ENCODE peak calls at places on chromosomes 4 and X, in eight cellular contexts. F is CD8-positive, alpha-beta T cell; M is fibroblast of mammary gland; D is foreskin fibroblast; J is tibial artery; K is astrocyte of the spinal cord; V is IMR-90; Y is AG04450. Q is an unnamed sample.
A peak's percentile ranks its signal among the peaks of the same experiment; 100 is the strongest.

GRCh38 chr4:105843941-105844340 is 51.3 kb upstream of the NPNT start:
- DNase-seq in F (no peak), M (no peak), D (no peak), J (no peak), K (no peak), V (no peak), Y (no peak), Q (peak; percentile 4)

GRCh38 chr4:74104145-74104544 is 5.2 kb upstream of the CXCL2 start:
- DNase-seq in F (no peak), M (no peak), D (no peak), J (no peak), K (no peak), V (no peak), Y (no peak), Q (no peak)

GRCh38 chrX:130216312-130216711 is 44.5 kb downstream of the RAB33A start:
- DNase-seq in F (no peak), M (peak; percentile 26), D (peak; percentile 6), J (no peak), K (no peak), V (peak; percentile 8), Y (no peak), Q (no peak)

GRCh38 chrX:119708936-119709335 is 16.0 kb upstream of the SEPTIN6 start:
- DNase-seq in F (no peak), M (peak; percentile 64), D (peak; percentile 68), J (no peak), K (no peak), V (peak; percentile 29), Y (no peak), Q (no peak)

GRCh38 chr4:8589831-8590545 is 2.6 kb upstream of the CPZ start:
- DNase-seq in F (no peak), M (no peak), D (peak; percentile 8), J (no peak), K (peak; percentile 79), V (peak; percentile 40), Y (no peak), Q (peak; percentile 70)

GRCh38 chr4:122003335-122003734 is 51.5 kb upstream of the TRPC3 start:
- DNase-seq in F (no peak), M (peak; percentile 52), D (peak; percentile 37), J (no peak), K (no peak), V (no peak), Y (no peak), Q (no peak)

GRCh38 chrX:53421772-53422090 is 723 bp downstream of the SMC1A start:
- DNase-seq in F (no peak), M (no peak), D (no peak), J (no peak), K (no peak), V (no peak), Y (no peak), Q (no peak)

GRCh38 chr4:181968371-181968770 is 274.8 kb upstream of the TENM3 start:
- DNase-seq in F (no peak), M (peak; percentile 57), D (peak; percentile 43), J (no peak), K (peak; percentile 83), V (peak; percentile 83), Y (peak; percentile 44), Q (no peak)

GRCh38 chr4:144171697-144172096 is 31.2 kb upstream of the GYPA start:
- DNase-seq in F (no peak), M (no peak), D (no peak), J (no peak), K (no peak), V (no peak), Y (no peak), Q (no peak)

GRCh38 chr4:117983541-117984451 is 50.5 kb upstream of the NDST3 start:
- DNase-seq in F (no peak), M (no peak), D (no peak), J (no peak), K (peak; percentile 78), V (peak; percentile 0), Y (no peak), Q (no peak)

GRCh38 chrX:19750028-19750786 is 137.2 kb downstream of the SH3KBP1 start:
- DNase-seq in F (no peak), M (peak; percentile 24), D (no peak), J (no peak), K (no peak), V (no peak), Y (no peak), Q (no peak)

GRCh38 chr4:72312032-72312650 is 256.9 kb downstream of the ADAMTS3 start:
- DNase-seq in F (no peak), M (peak; percentile 95), D (peak; percentile 95), J (peak; percentile 85), K (peak; percentile 97), V (peak; percentile 89), Y (peak; percentile 61), Q (peak; percentile 81)

GRCh38 chr4:108068422-108068821 is 78.7 kb downstream of the HADH start:
- DNase-seq in F (no peak), M (peak; percentile 71), D (peak; percentile 73), J (no peak), K (peak; percentile 21), V (no peak), Y (no peak), Q (peak; percentile 31)

GRCh38 chr4:133801858-133802257 is 399.7 kb downstream of the PABPC4L start:
- DNase-seq in F (no peak), M (no peak), D (no peak), J (no peak), K (peak; percentile 16), V (no peak), Y (no peak), Q (no peak)

GRCh38 chr4:80035336-80035735 is 37.7 kb downstream of the ANTXR2 start:
- DNase-seq in F (no peak), M (no peak), D (no peak), J (no peak), K (no peak), V (no peak), Y (no peak), Q (no peak)

GRCh38 chr4:140426610-140427103 is 791 bp downstream of the CLGN start:
- DNase-seq in F (no peak), M (no peak), D (no peak), J (no peak), K (peak; percentile 18), V (no peak), Y (no peak), Q (no peak)

GRCh38 chrX:127457161-127457560 is 595.0 kb downstream of the ACTRT1 start:
- DNase-seq in F (no peak), M (no peak), D (no peak), J (no peak), K (no peak), V (no peak), Y (no peak), Q (no peak)

DNA sequence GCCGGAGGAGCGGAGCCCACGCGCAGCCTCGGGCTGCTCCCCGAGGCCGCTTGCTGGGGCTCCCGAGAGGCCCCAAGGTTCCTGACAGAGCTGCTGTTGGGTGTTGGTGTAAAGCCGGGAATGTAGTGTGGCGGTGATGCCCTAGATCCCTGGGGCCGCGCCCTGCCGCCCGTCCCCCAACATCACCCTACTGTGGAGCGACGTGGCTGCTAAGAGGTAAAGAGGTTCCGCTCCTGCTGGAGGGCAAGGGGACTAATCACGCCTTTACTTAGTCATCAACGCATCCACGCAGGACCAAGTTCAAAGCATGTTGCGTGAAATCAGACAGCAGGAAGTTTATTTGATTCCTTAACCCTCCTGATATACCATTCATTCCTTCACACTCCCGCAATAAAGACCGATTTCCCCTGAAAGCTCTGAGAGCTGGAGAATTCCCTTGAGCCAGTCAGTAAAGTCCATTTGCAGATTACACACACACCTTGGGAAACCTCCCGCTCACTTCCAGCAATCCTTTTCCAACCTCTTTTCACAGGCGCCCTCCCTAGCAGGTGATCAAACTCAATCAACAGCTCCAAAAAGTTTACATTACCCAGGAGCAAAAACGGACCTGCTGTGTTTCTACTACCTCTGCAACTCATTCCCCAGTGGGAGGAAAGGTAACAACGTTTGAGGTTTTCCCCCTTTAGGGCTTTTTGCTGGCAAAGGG is 578 bp upstream of the GABRA2 start:
- DNase-seq in F (no peak), M (no peak), D (no peak), J (no peak), K (no peak), V (no peak), Y (no peak), Q (no peak)
- H3K4me3 ChIP-seq in F (no peak overlapping the region), M (no peak overlapping the region), D (no peak overlapping the region), J (peak overlapping the region; percentile 37), K (no peak overlapping the region), V (peak overlapping the region; percentile 7), Y (peak overlapping the region; percentile 39), Q (no peak overlapping the region)

DNA sequence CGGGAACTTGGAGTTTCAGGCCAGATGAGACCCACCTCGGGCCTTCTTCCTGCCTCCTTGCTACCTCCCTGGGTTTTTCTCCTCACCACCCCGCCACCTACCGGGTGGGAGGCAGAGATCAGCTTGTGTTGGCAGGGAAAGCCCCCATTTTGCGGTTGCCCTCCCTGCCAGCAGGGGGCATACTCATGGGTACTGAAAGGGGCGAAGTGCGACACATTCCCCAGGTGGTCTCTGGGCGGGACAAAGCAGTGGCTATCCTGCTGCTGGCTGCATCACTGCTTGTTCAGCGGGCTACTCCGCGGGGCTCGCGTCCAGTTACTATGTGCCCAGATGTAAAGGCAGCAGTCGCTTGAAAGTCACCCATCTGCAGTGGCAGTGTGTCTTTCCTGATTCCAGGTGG is 330.3 kb downstream of the PDHA2 start:
- DNase-seq in F (no peak), M (no peak), D (no peak), J (no peak), K (no peak), V (no peak), Y (no peak), Q (no peak)
- TF ChIP-seq CTCF in F (no peak), M (no peak), D (no peak), J (no peak), K (peak; percentile 6), V (no peak), Y (no peak), Q (no peak)

DNA sequence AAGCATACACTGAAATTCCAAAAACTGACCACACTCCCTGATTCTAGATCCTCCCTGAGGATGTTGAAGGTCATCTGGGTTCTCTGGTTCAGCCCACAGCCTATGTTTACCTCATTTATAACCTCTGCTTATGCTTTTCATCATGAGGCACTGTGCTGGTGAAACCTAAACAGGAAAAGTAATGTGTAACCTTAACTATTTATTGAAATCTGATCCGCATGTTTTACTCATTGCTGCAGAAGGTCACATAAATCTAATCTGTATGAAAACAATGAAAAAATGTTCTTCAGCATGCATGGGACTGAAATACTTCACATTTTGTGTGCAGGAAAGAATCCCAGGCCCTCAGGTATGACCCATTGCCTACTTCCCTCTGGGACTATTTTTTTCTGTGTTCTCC is 30.3 kb downstream of the UCHL1 start:
- DNase-seq in F (no peak), M (peak; percentile 5), D (peak; percentile 15), J (no peak), K (no peak), V (peak; percentile 48), Y (peak; percentile 16), Q (no peak)
- H3K4me3 ChIP-seq in F (no peak overlapping the region), M (no peak overlapping the region), D (no peak overlapping the region), J (no peak overlapping the region), K (no peak overlapping the region), V (no peak overlapping the region), Y (no peak overlapping the region), Q (no peak overlapping the region)

DNA sequence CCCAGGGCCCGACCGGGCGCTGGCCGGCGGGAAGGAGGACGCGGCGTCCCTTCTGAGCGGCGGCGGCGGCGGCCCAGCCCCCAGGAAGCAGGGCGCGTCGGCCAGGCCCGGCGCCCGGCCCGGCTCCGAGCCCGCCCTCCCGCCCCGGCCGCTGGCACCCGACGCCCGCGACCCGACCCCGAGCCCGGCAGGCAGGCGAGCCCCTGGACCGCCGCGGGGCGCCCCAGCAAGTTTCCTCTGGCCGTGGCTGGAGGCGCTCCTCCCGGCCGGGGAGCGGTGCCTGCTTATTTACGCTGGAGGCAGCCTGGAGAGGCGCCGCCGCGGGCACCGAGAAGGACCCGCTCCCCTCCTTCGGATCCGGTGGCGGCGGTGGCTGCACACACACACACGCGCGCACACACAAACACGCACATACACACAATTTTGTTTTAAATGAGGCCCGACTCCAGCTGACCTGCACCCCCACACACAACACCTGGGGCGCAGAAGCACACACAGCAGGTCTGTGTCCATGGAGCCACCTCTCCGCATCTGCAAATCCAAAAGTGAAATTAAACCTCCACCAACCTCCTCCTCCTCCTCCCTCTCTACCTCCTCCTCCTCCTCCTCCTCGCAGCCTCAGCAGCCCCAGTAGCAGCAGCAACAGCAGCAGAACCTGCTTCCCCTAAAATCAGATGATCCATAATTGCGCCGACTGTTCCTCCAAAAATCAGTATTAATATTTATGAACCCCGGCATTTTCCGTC is 662 bp downstream of the IRF2 start:
- DNase-seq in F (peak; percentile 74), M (peak; percentile 30), D (peak; percentile 61), J (no peak), K (no peak), V (peak; percentile 32), Y (no peak), Q (no peak)
- TF ChIP-seq CTCF in F (no peak), M (no peak), D (no peak), J (no peak), K (no peak), V (no peak), Y (no peak), Q (no peak)

Q was measured in BJ.